ENCODE peak calls at places on chromosomes 7 and 10, in six cellular contexts. M is adrenal gland; T is cardiac muscle cell; F is heart left ventricle; B is CD8-positive, alpha-beta T cell; E is CD8-positive, alpha-beta memory T cell. U is an unnamed sample.

GRCh38 chr10:5566606-5567005 is 41.8 kb downstream of the CALML3 start:
- DNase-seq in E (no peak), B (no peak), M (no peak), F (no peak), T (no peak), U (no peak)

GRCh38 chr7:42012786-42013360 is 224.1 kb downstream of the GLI3 start:
- DNase-seq in M (no peak), E (no peak), B (no peak), T (no peak), F (no peak), U (no peak)

GRCh38 chr10:48737866-48738265 is 53.2 kb downstream of the WDFY4 start:
- DNase-seq in B (no peak), E (no peak), M (no peak), T (no peak), F (no peak), U (no peak)

GRCh38 chr10:100446130-100446761 is 16.6 kb upstream of the WNT8B start:
- DNase-seq in E (no peak), T (no peak), M (no peak), F (no peak), B (no peak), U (no peak)

GRCh38 chr7:105131033-105131656 is 117.1 kb downstream of the KMT2E start:
- DNase-seq in E (no peak), F (no peak), M (no peak), T (peak; percentile 22), B (no peak), U (no peak)

GRCh38 chr10:22853906-22854447 is 73.9 kb upstream of the ARMC3 start:
- DNase-seq in E (no peak), T (peak; percentile 14), F (no peak), B (no peak), M (no peak), U (no peak)

GRCh38 chr7:86926732-86927131 is 132.7 kb downstream of the ELAPOR2 start:
- DNase-seq in M (peak; percentile 19), T (peak; percentile 76), F (no peak), B (no peak), E (peak; percentile 36), U (no peak)

GRCh38 chr7:21028186-21028989 is 241.7 kb upstream of the SP8 start:
- DNase-seq in M (no peak), B (no peak), F (no peak), T (no peak), E (no peak), U (no peak)

GRCh38 chr10:22345301-22346086 is at the start of gene SPAG6:
- DNase-seq in M (no peak), E (peak; percentile 35), B (no peak), T (peak; percentile 35), F (peak; percentile 55), U (no peak)

DNA sequence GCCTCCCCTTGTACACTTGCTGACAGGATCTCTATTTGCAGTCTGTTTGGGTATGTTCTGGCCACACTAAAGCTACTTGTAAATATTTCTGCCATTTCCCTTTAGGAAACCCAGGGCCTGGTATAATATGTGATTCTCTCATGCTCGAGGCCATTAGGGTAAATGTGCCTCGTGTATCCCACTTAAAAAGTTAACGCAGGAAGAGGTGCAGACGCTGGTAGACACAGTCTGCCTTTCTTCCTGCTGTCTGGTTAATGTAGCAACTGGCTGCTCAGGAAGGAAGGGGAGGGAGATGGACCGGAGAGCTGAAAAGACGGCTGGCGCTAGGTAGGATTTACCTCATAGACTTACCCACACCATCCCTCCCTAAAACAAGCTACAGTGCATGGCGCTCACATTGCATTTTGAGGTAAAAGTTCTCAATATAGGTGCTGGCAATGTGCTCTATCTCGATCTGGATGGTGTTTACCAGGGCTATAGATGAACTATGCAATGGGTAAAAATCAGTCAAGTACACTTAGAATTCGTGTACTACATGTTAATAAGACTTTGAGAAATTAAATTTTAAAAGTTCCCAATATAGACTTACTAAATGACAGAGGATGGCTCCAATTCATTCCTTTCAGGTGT is 125.9 kb downstream of the JAZF1 start:
- DNase-seq in E (peak; percentile 5), M (no peak), F (no peak), T (no peak), B (no peak), U (peak; percentile 7)
- H3K27ac ChIP-seq in E (no peak overlapping the region), M (no peak overlapping the region), F (no peak overlapping the region), T (no peak overlapping the region), B (no peak overlapping the region), U (no peak overlapping the region)

DNA sequence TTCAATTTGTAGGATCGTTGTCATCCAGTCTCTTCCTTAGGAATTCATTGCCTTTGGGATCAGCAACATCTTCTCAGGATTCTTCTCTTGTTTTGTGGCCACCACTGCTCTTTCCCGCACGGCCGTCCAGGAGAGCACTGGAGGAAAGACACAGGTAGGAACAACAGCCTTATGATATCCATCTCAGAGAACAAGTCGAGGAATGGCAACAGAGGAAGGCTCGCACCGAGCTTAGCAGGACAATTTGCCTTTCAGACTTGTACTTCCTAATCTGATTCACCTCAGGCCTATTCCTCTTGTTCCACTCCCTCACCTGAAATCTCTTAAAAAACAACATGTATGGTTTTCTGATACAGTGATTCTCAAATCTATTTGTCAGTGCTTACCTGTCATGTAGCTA is 29.5 kb downstream of the SLC26A4 start:
- DNase-seq in M (no peak), F (no peak), T (no peak), B (no peak), E (no peak), U (no peak)
- H3K4me1 ChIP-seq in M (no peaks in the 10 kb centered on the region), F (peaks cover 35% of the 10 kb centered on the region), T (no peaks in the 10 kb centered on the region), B (no peaks in the 10 kb centered on the region), E (no peaks in the 10 kb centered on the region), U (no peaks in the 10 kb centered on the region)

DNA sequence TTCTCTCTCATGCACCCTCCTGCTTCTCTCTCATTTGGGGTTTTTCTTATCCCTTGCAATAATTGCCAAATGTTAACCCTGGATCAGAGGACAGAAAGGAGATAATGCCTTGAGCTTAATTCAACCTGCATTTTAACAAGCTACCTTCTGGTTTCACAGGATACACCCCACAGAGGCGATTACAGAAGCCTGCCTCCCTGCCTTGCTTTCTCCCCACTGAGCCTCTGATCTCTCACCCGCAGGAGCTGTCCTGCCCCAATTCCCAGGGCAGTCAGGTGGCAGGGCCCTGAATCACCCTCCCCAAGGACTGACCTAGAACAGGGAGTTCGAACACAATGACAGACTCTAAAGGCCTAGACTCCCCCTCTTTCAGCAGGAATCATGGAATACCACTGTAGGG is 959.5 kb downstream of the GRID1 start:
- DNase-seq in B (no peak), T (no peak), M (no peak), E (no peak), F (no peak), U (no peak)
- H3K27ac ChIP-seq in B (no peak overlapping the region), T (no peak overlapping the region), M (no peak overlapping the region), E (no peak overlapping the region), F (no peak overlapping the region), U (no peak overlapping the region)

DNA sequence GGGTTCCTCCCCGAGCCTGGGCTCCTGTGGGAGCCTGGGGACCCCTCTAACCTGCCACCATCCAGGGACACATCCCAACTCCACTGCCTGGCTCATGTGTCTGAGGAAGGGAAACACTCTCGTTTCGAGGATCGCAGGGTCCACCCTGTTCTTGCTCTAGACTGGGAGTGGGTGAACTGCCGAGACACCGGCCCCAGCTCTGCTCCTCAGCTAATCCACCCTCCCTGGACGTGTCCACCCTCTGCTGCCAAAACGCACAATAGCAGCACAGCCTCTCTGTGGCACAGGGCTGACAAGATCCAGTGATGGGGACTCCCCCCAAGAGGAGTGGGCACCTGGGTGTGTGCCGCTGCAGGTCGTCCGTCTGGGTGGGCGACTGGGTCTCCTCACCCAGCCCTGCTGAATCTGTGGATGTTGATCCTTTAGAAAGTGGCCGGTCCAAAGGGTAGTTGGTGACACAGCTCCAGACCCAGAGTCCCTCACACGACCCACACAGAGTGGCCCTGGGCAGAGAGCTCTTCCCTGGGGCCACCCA is 65.2 kb upstream of the FAM20C start:
- DNase-seq in T (no peak), B (no peak), M (no peak), E (no peak), F (no peak), U (no peak)
- H3K4me1 ChIP-seq in T (peaks cover 5% of the 10 kb centered on the region), B (no peaks in the 10 kb centered on the region), M (peaks cover 20% of the 10 kb centered on the region), E (no peaks in the 10 kb centered on the region), F (peaks cover 25% of the 10 kb centered on the region), U (no peaks in the 10 kb centered on the region)

GRCh38 chr7:135162382-135163001 is 8.0 kb downstream of the CYREN start:
- DNase-seq in T (no peak), B (no peak), E (no peak), M (no peak), F (no peak), U (no peak)
- H3K27ac ChIP-seq in T (no peak overlapping the region), B (no peak overlapping the region), E (no peak overlapping the region), M (peak overlapping the region; percentile 80), F (peak overlapping the region; percentile 80), U (no peak overlapping the region)

GRCh38 chr10:8044908-8045727 is 9.4 kb upstream of the GATA3 start:
- DNase-seq in M (no peak), T (no peak), E (no peak), F (no peak), B (no peak), U (no peak)
- H3K4me1 ChIP-seq in M (peaks cover 22% of the 10 kb centered on the region), T (no peaks in the 10 kb centered on the region), E (peaks cover 75% of the 10 kb centered on the region), F (peaks cover 34% of the 10 kb centered on the region), B (peaks cover 65% of the 10 kb centered on the region), U (peaks cover 81% of the 10 kb centered on the region)